ENCODE peak calls at places on chromosomes 16 and 17, in six cellular contexts. B, X, K, D, S and O are unnamed samples.

GRCh38 chr17:66032082-66032712 is 159.7 kb downstream of the CEP112 start:
- DNase-seq in K (no peak), B (no peak), D (no peak), X (no peak), S (no peak), O (no peak)

GRCh38 chr16:472199-472504 is 46.7 kb downstream of the RAB11FIP3 start:
- DNase-seq in B (no peak), D (no peak), S (no peak), K (no peak), X (no peak), O (no peak)

GRCh38 chr17:4560837-4561241 is 462 bp upstream of the GGT6 start:
- DNase-seq in X (no peak), K (no peak), B (no peak), S (no peak), D (peak), O (no peak)

GRCh38 chr17:79959042-79959441 is 76.6 kb downstream of the TBC1D16 start:
- DNase-seq in D (no peak), S (no peak), K (no peak), B (no peak), X (no peak), O (no peak)

GRCh38 chr17:15957608-15958307 is 12.8 kb downstream of the ADORA2B start:
- DNase-seq in S (no peak), X (no peak), K (no peak), B (no peak), D (no peak), O (no peak)

GRCh38 chr17:21470861-21471260 is 94.7 kb downstream of the KCNJ12 start:
- DNase-seq in S (no peak), K (no peak), X (no peak), D (no peak), B (no peak), O (no peak)

GRCh38 chr16:56608043-56608875 is at the start of gene MT2A:
- DNase-seq in X (peak), S (peak), K (peak), D (peak), B (peak), O (peak)

GRCh38 chr17:20266806-20267458 is 200.4 kb downstream of the LGALS9B start:
- DNase-seq in X (no peak), S (no peak), K (no peak), D (peak), B (peak), O (peak)

GRCh38 chr17:36705651-36706436 is 104.5 kb downstream of the MRM1 start:
- DNase-seq in S (peak), B (peak), X (no peak), D (peak), K (no peak), O (no peak)

GRCh38 chr17:50153650-50154575 is 3.4 kb upstream of the PPP1R9B start:
- DNase-seq in K (no peak), S (peak), D (peak), X (peak), B (no peak), O (no peak)

GRCh38 chr17:9115446-9116265 is 94.3 kb downstream of the NTN1 start:
- DNase-seq in D (peak), B (no peak), K (no peak), S (peak), X (peak), O (no peak)

GRCh38 chr17:74042744-74043486 is 160.6 kb upstream of the RPL38 start:
- DNase-seq in D (peak), B (peak), K (peak), S (peak), X (peak), O (peak)

GRCh38 chr17:80429356-80430275 is 14.6 kb downstream of the ENDOV start:
- DNase-seq in B (no peak), X (no peak), K (no peak), D (no peak), S (no peak), O (no peak)